ENCODE peak calls at places on chromosomes 11 and 22, in eight cellular contexts. H is CD4-positive, alpha-beta memory T cell; Z is lung microvascular endothelial cell; P is stimulated activated CD8-positive, alpha-beta memory T cell treated with anti-CD3 and anti-CD28 coated beads, Interleukin-7, amount 100 ng/mL, for 1 hour; C is activated CD4-positive, alpha-beta T cell treated with anti-CD3 and anti-CD28 coated beads for 4 hours; R is AG04450; Y is caudate nucleus; J is kidney. I is an unnamed sample.

GRCh38 chr11:35153280-35153679 is 14.3 kb downstream of the CD44 start:
- DNase-seq in Z (no peak), R (no peak), C (no peak), J (no peak), H (no peak), P (no peak), Y (no peak), I (no peak)

GRCh38 chr11:47177229-47177845 is 658 bp upstream of the ARFGAP2 start:
- DNase-seq in Y (peak; percentile 72), J (no peak), C (peak; percentile 78), H (peak; percentile 91), R (peak; percentile 45), Z (peak; percentile 84), P (peak; percentile 43), I (no peak)

GRCh38 chr11:1559103-1559951 is 12.7 kb downstream of the DUSP8 start:
- DNase-seq in R (no peak), H (peak; percentile 46), C (peak; percentile 31), Z (no peak), Y (peak; percentile 92), P (no peak), J (peak; percentile 97), I (peak; percentile 87)

GRCh38 chr11:34809191-34810106 is 106.7 kb downstream of the APIP start:
- DNase-seq in R (no peak), Z (peak; percentile 96), H (no peak), Y (no peak), P (no peak), J (no peak), C (no peak), I (no peak)

GRCh38 chr22:35631597-35631996 is 14.5 kb upstream of the MB start:
- DNase-seq in R (no peak), P (no peak), Y (no peak), Z (peak; percentile 46), J (peak; percentile 58), H (no peak), C (peak; percentile 9), I (no peak)

GRCh38 chr11:42762348-42762747 is 549.4 kb upstream of the API5 start:
- DNase-seq in J (no peak), Z (no peak), H (no peak), C (no peak), Y (no peak), R (no peak), P (no peak), I (no peak)

GRCh38 chr11:597166-597725 is 18.5 kb downstream of the IRF7 start:
- DNase-seq in Z (no peak), P (no peak), R (no peak), J (no peak), C (no peak), Y (no peak), H (peak; percentile 21), I (no peak)

GRCh38 chr11:111730031-111730430 is 36.2 kb downstream of the PPP2R1B start:
- DNase-seq in R (no peak), P (no peak), J (no peak), C (no peak), Y (no peak), Z (peak; percentile 23), H (no peak), I (no peak)

GRCh38 chr22:20516399-20516798 is 9.0 kb downstream of the MED15 start:
- DNase-seq in Y (no peak), P (no peak), H (no peak), C (no peak), Z (no peak), R (no peak), J (peak; percentile 15), I (no peak)

GRCh38 chr11:78967811-78968210 is 393.1 kb upstream of the NARS2 start:
- DNase-seq in J (no peak), C (no peak), P (no peak), Y (no peak), Z (no peak), H (no peak), R (no peak), I (no peak)

GRCh38 chr22:37183432-37184379 is 4.3 kb downstream of the C1QTNF6 start:
- DNase-seq in J (peak; percentile 58), Z (no peak), R (no peak), P (no peak), C (no peak), Y (no peak), H (no peak), I (no peak)

GRCh38 chr22:33869946-33870345 is 50.3 kb downstream of the LARGE1 start:
- DNase-seq in P (no peak), Y (no peak), C (no peak), R (no peak), J (no peak), Z (no peak), H (no peak), I (no peak)